ENCODE peak calls at places on chromosomes 4 and X, in four cellular contexts. One of them, this sample, is unnamed. For H3K27me3 and H3K4me1, the result is how much of the 10 kb centered on the place peaks cover.

GRCh38 chrX:42119076-42119475 is 195.7 kb upstream of the CASK start:
- DNase-seq in lung: no peak
- DNase-seq in PC-3: peak
- DNase-seq in heart right ventricle: no peak
- DNase-seq in this sample: no peak

GRCh38 chrX:340641-341423 is 22.2 kb upstream of the GTPBP6 start:
- DNase-seq in PC-3: no peak
- DNase-seq in lung: no peak
- DNase-seq in heart right ventricle: no peak
- DNase-seq in this sample: no peak

GRCh38 chrX:43971966-43972961 is 926 bp downstream of the NDP start:
- DNase-seq in lung: no peak
- DNase-seq in PC-3: peak
- DNase-seq in heart right ventricle: no peak
- DNase-seq in this sample: no peak

GRCh38 chr4:174650711-174651355 is 128.5 kb upstream of the HPGD start:
- DNase-seq in lung: no peak
- DNase-seq in heart right ventricle: no peak
- DNase-seq in PC-3: no peak
- DNase-seq in this sample: no peak

GRCh38 chrX:46015653-46016052 is 529.6 kb downstream of the ZNF674 start:
- DNase-seq in PC-3: peak
- DNase-seq in lung: no peak
- DNase-seq in heart right ventricle: no peak
- DNase-seq in this sample: no peak

GRCh38 chr4:88706574-88706973 is 8.9 kb upstream of the NAP1L5 start:
- DNase-seq in lung: no peak
- DNase-seq in heart right ventricle: no peak
- DNase-seq in PC-3: peak
- DNase-seq in this sample: peak

GRCh38 chrX:13029341-13029740 is 15.1 kb downstream of the FAM9C start:
- DNase-seq in heart right ventricle: peak
- DNase-seq in lung: no peak
- DNase-seq in PC-3: peak
- DNase-seq in this sample: peak

GRCh38 chrX:129139837-129140679 is 383.2 kb downstream of the SMARCA1 start:
- DNase-seq in heart right ventricle: no peak
- DNase-seq in lung: no peak
- DNase-seq in PC-3: peak
- DNase-seq in this sample: no peak

GRCh38 chr4:112138538-112138937 is 6.7 kb upstream of the FAM241A start:
- DNase-seq in heart right ventricle: no peak
- DNase-seq in lung: no peak
- DNase-seq in PC-3: no peak
- DNase-seq in this sample: no peak

GRCh38 chr4:15293678-15294077 is 134.2 kb upstream of the C1QTNF7 start:
- DNase-seq in heart right ventricle: no peak
- DNase-seq in lung: no peak
- DNase-seq in PC-3: no peak
- DNase-seq in this sample: no peak

GRCh38 chr4:56445699-56446098 is 9.6 kb downstream of the PAICS start:
- DNase-seq in PC-3: no peak
- DNase-seq in lung: no peak
- DNase-seq in heart right ventricle: no peak
- DNase-seq in this sample: no peak

GRCh38 chr4:11106190-11106589 is 322.5 kb downstream of the HS3ST1 start:
- DNase-seq in lung: no peak
- DNase-seq in heart right ventricle: no peak
- DNase-seq in PC-3: peak
- DNase-seq in this sample: no peak

GRCh38 chrX:114582698-114583395 is 1.0 kb upstream of the HTR2C start:
- DNase-seq in heart right ventricle: no peak
- DNase-seq in PC-3: no peak
- DNase-seq in lung: no peak
- DNase-seq in this sample: no peak

GRCh38 chrX:114580336-114580735 is 3.5 kb upstream of the HTR2C start:
- DNase-seq in heart right ventricle: no peak
- DNase-seq in lung: no peak
- DNase-seq in PC-3: peak
- DNase-seq in this sample: no peak

GRCh38 chrX:114583646-114584433 is at the start of gene HTR2C:
- DNase-seq in heart right ventricle: no peak
- DNase-seq in lung: no peak
- DNase-seq in PC-3: no peak
- DNase-seq in this sample: no peak

GRCh38 chrX:114582264-114582632 is 1.6 kb upstream of the HTR2C start:
- DNase-seq in heart right ventricle: no peak
- DNase-seq in lung: no peak
- DNase-seq in PC-3: no peak
- DNase-seq in this sample: no peak

DNA sequence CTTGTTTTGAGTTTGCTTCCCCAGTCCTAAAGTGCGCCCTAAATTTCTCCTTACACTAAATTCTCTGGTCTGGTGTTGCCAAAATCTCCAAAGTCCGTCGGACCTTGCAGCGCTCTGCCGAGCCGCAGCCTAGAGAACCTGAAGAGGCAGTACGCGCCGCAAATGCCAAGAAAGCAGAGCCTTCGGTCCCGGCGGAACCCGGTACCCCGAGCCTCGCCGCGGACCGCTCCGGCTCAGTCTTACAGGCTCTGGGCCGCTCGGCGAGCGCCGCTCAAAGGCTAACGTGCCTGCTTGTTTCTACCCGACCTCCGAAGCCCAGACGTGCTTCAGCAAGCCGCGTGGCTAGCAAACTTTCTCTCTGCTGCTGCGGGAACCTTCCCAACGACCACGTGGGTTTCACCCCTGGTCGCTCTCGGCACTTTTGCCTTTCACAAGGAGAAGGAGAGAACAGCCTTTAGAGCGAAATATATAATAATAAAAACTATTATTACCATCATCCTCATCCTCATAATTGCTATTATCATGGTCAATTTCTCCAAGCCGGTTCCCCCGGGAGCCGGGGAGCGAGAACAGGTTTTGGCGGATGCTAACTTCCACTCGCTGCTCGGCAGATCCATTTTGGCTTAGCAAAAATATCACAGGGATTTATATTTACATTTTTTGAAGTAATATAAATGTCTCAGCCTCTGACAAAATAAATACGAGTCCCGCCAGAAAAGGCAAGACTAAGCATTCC is 2.2 kb upstream of the HTR2C start:
- DNase-seq in lung: no peak
- DNase-seq in PC-3: no peak
- DNase-seq in heart right ventricle: no peak
- DNase-seq in this sample: no peak
- H3K27me3 ChIP-seq in lung: under half
- H3K27me3 ChIP-seq in PC-3: under half
- H3K27me3 ChIP-seq in heart right ventricle: half or more
- H3K27me3 ChIP-seq in this sample: half or more

GRCh38 chr4:38085394-38086150 is 125.4 kb downstream of the PTTG2 start:
- DNase-seq in lung: no peak
- DNase-seq in heart right ventricle: no peak
- DNase-seq in PC-3: no peak
- DNase-seq in this sample: no peak
- H3K4me1 ChIP-seq in lung: under half
- H3K4me1 ChIP-seq in heart right ventricle: half or more
- H3K4me1 ChIP-seq in PC-3: under half
- H3K4me1 ChIP-seq in this sample: under half

DNA sequence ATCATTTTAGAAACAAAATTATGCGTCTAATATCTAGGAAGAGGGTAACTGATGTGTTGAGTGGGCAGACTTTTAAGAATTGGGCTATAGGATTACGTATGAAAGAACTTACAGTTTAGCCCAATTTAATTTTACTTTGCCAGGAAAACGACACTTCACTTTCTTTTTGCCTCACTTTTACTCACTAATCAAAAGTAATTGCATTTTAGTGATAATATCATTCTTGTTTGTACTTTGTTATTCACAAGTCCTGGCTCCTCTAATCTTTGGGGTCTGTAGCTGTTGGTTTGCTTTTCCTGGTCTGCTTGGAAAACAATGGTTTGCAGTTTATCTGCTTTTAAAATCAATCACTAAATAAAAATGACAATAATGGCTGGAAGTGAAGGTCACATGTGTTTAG is 2.9 kb upstream of the ARX start:
- DNase-seq in lung: no peak
- DNase-seq in heart right ventricle: no peak
- DNase-seq in PC-3: no peak
- DNase-seq in this sample: no peak
- H3K27me3 ChIP-seq in lung: under half
- H3K27me3 ChIP-seq in heart right ventricle: half or more
- H3K27me3 ChIP-seq in PC-3: half or more
- H3K27me3 ChIP-seq in this sample: half or more

GRCh38 chr4:121817701-121818100 is 6.0 kb downstream of the CCNA2 start:
- DNase-seq in heart right ventricle: no peak
- DNase-seq in lung: no peak
- DNase-seq in PC-3: no peak
- DNase-seq in this sample: no peak

GRCh38 chr4:121817006-121817405 is 6.7 kb downstream of the CCNA2 start:
- DNase-seq in lung: no peak
- DNase-seq in PC-3: no peak
- DNase-seq in heart right ventricle: no peak
- DNase-seq in this sample: no peak

GRCh38 chr4:121818215-121818614 is 5.5 kb downstream of the CCNA2 start:
- DNase-seq in PC-3: no peak
- DNase-seq in heart right ventricle: no peak
- DNase-seq in lung: no peak
- DNase-seq in this sample: no peak

GRCh38 chr4:121822047-121822446 is 1.6 kb downstream of the CCNA2 start:
- DNase-seq in heart right ventricle: no peak
- DNase-seq in PC-3: no peak
- DNase-seq in lung: no peak
- DNase-seq in this sample: no peak

DNA sequence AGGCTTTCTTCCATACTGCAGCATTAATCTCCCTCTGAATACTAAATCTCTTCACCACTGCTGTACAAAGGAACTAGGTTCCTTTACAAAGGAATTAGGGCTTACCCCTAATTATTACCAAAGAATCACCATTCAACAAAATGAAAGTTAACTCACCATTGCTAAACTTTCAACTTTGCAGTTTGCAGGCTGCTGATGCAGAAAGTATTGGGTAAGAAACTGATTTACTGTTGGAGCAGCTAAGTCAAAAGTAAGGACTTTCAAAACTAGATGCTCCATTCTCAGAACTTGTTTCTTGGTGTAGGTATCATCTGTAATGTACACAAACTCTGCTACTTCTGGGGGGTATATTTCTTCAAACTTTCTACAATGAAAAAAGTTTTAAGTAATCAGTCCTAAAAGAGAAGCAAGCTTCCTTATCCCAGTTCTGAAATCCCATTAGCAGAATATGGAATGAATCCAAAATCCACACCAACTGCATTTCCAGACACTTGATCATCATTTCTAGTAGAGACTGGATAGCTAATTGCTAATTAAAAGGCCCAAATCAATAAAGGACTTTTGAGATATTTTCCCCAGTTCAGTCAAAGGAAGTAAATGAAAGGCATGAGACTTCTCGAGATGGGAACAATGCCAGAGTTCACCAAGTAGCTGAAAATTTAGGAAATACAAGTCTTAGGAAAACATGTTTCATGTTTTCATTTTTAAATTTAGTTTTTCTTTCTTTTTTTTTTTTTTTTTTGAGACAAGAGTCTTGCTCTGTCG is 4.3 kb downstream of the CCNA2 start:
- DNase-seq in PC-3: no peak
- DNase-seq in heart right ventricle: no peak
- DNase-seq in lung: no peak
- DNase-seq in this sample: no peak
- H3K4me1 ChIP-seq in PC-3: under half
- H3K4me1 ChIP-seq in heart right ventricle: under half
- H3K4me1 ChIP-seq in lung: under half
- H3K4me1 ChIP-seq in this sample: under half

GRCh38 chr4:122798917-122799316 is 27.7 kb upstream of the FGF2 start:
- DNase-seq in heart right ventricle: no peak
- DNase-seq in PC-3: no peak
- DNase-seq in lung: no peak
- DNase-seq in this sample: no peak
- H3K27me3 ChIP-seq in heart right ventricle: under half
- H3K27me3 ChIP-seq in PC-3: under half
- H3K27me3 ChIP-seq in lung: under half
- H3K27me3 ChIP-seq in this sample: under half

This sample was measured in uterus.